ENCODE peak calls at places on chromosome 19, in six cellular contexts. One of them, this sample, is unnamed.

GRCh38 chr19:45097450-45097775 is 4.4 kb downstream of the PPP1R37 start:
- DNase-seq in AG08395: no peak
- DNase-seq in body of pancreas: no peak
- DNase-seq in kidney tubule cell: no peak
- DNase-seq in T-helper 9 cell: no peak
- DNase-seq in IMR-90: no peak
- DNase-seq in this sample: no peak

GRCh38 chr19:38441660-38442348 is 8.3 kb downstream of the RYR1 start:
- DNase-seq in AG08395: no peak
- DNase-seq in body of pancreas: no peak
- DNase-seq in kidney tubule cell: no peak
- DNase-seq in T-helper 9 cell: no peak
- DNase-seq in IMR-90: no peak
- DNase-seq in this sample: no peak

GRCh38 chr19:46728693-46729339 is 11.9 kb upstream of the PRKD2 start:
- DNase-seq in AG08395: peak; percentile 86
- DNase-seq in body of pancreas: peak; percentile 74
- DNase-seq in kidney tubule cell: peak; percentile 63
- DNase-seq in T-helper 9 cell: peak; percentile 88
- DNase-seq in IMR-90: peak; percentile 44
- DNase-seq in this sample: peak; percentile 87

GRCh38 chr19:10471909-10472308 is 31.2 kb downstream of the KEAP1 start:
- DNase-seq in AG08395: no peak
- DNase-seq in body of pancreas: no peak
- DNase-seq in kidney tubule cell: peak; percentile 41
- DNase-seq in T-helper 9 cell: no peak
- DNase-seq in IMR-90: peak; percentile 47
- DNase-seq in this sample: peak; percentile 58

GRCh38 chr19:41997121-41997850 is 3.3 kb upstream of the ATP1A3 start:
- DNase-seq in AG08395: peak; percentile 79
- DNase-seq in body of pancreas: peak; percentile 43
- DNase-seq in kidney tubule cell: peak; percentile 28
- DNase-seq in T-helper 9 cell: peak; percentile 25
- DNase-seq in IMR-90: peak; percentile 22
- DNase-seq in this sample: peak; percentile 82

GRCh38 chr19:43560687-43561086 is 14.6 kb downstream of the XRCC1 start:
- DNase-seq in AG08395: peak; percentile 17
- DNase-seq in body of pancreas: no peak
- DNase-seq in kidney tubule cell: peak; percentile 30
- DNase-seq in T-helper 9 cell: no peak
- DNase-seq in IMR-90: peak; percentile 52
- DNase-seq in this sample: no peak

GRCh38 chr19:4068058-4068966 is 1.6 kb upstream of the ZBTB7A start:
- DNase-seq in AG08395: no peak
- DNase-seq in body of pancreas: no peak
- DNase-seq in kidney tubule cell: no peak
- DNase-seq in T-helper 9 cell: no peak
- DNase-seq in IMR-90: no peak
- DNase-seq in this sample: peak; percentile 59

GRCh38 chr19:47778954-47779351 is 450 bp downstream of the SELENOW start:
- DNase-seq in AG08395: peak; percentile 40
- DNase-seq in body of pancreas: no peak
- DNase-seq in kidney tubule cell: no peak
- DNase-seq in T-helper 9 cell: no peak
- DNase-seq in IMR-90: no peak
- DNase-seq in this sample: peak; percentile 38

GRCh38 chr19:18756896-18757295 is 34.2 kb downstream of the COMP start:
- DNase-seq in AG08395: no peak
- DNase-seq in body of pancreas: no peak
- DNase-seq in kidney tubule cell: no peak
- DNase-seq in T-helper 9 cell: no peak
- DNase-seq in IMR-90: no peak
- DNase-seq in this sample: no peak

GRCh38 chr19:40621966-40622772 is 21.0 kb downstream of the LTBP4 start:
- DNase-seq in AG08395: no peak
- DNase-seq in body of pancreas: no peak
- DNase-seq in kidney tubule cell: no peak
- DNase-seq in T-helper 9 cell: no peak
- DNase-seq in IMR-90: no peak
- DNase-seq in this sample: no peak

GRCh38 chr19:54875506-54875905 is 1.5 kb downstream of the FCAR start:
- DNase-seq in AG08395: no peak
- DNase-seq in body of pancreas: no peak
- DNase-seq in kidney tubule cell: no peak
- DNase-seq in T-helper 9 cell: no peak
- DNase-seq in IMR-90: no peak
- DNase-seq in this sample: no peak

GRCh38 chr19:19107663-19108062 is 30.6 kb downstream of the TMEM161A start:
- DNase-seq in AG08395: no peak
- DNase-seq in body of pancreas: no peak
- DNase-seq in kidney tubule cell: no peak
- DNase-seq in T-helper 9 cell: no peak
- DNase-seq in IMR-90: no peak
- DNase-seq in this sample: no peak

GRCh38 chr19:1221141-1221903 is 15.7 kb downstream of the STK11 start:
- DNase-seq in AG08395: peak; percentile 82
- DNase-seq in body of pancreas: peak; percentile 80
- DNase-seq in kidney tubule cell: peak; percentile 42
- DNase-seq in T-helper 9 cell: no peak
- DNase-seq in IMR-90: peak; percentile 54
- DNase-seq in this sample: peak; percentile 72

GRCh38 chr19:46221981-46222610 is 7.4 kb upstream of the IGFL1 start:
- DNase-seq in AG08395: peak; percentile 91
- DNase-seq in body of pancreas: peak; percentile 44
- DNase-seq in kidney tubule cell: peak; percentile 78
- DNase-seq in T-helper 9 cell: no peak
- DNase-seq in IMR-90: peak; percentile 34
- DNase-seq in this sample: peak; percentile 60